ENCODE peak calls at places on chromosomes 4 and X, in five cellular contexts. W, R, J, S and E are unnamed samples.

GRCh38 chr4:7658297-7659204 is 223.8 kb upstream of the PSAPL1 start:
- DNase-seq in R (no peak), J (no peak), S (no peak), W (no peak), E (peak; percentile 80)

GRCh38 chrX:153884136-153885076 is 1.6 kb downstream of the L1CAM start:
- DNase-seq in J (no peak), R (no peak), S (no peak), W (no peak), E (no peak)

GRCh38 chr4:99755223-99755944 is 61.2 kb upstream of the DAPP1 start:
- DNase-seq in W (no peak), S (no peak), R (peak; percentile 8), J (no peak), E (peak; percentile 14)

GRCh38 chr4:173264245-173264959 is 69.8 kb downstream of the HMGB2 start:
- DNase-seq in W (no peak), J (peak; percentile 15), S (no peak), R (peak; percentile 69), E (peak; percentile 38)

GRCh38 chr4:56655627-56656345 is 25.3 kb downstream of the HOPX start:
- DNase-seq in S (no peak), W (peak; percentile 38), J (peak; percentile 49), R (no peak), E (no peak)

GRCh38 chrX:8629871-8630270 is 102.1 kb downstream of the ANOS1 start:
- DNase-seq in S (no peak), J (no peak), R (peak; percentile 4), W (no peak), E (no peak)

GRCh38 chr4:188620608-188621007 is 481.4 kb downstream of the TRIML1 start:
- DNase-seq in W (no peak), S (no peak), J (no peak), R (no peak), E (no peak)

GRCh38 chrX:8743126-8743732 is 11.3 kb upstream of the ANOS1 start:
- DNase-seq in J (peak; percentile 59), R (peak; percentile 48), W (peak; percentile 67), S (no peak), E (peak; percentile 47)

GRCh38 chr4:8817081-8817812 is 54.4 kb downstream of the HMX1 start:
- DNase-seq in W (no peak), S (no peak), J (no peak), R (no peak), E (no peak)

GRCh38 chr4:106707776-106708603 is 328.1 kb downstream of the DKK2 start:
- DNase-seq in J (no peak), W (no peak), S (no peak), R (peak; percentile 68), E (peak; percentile 73)

GRCh38 chrX:133171962-133172708 is 46.0 kb downstream of the TFDP3 start:
- DNase-seq in J (no peak), R (peak; percentile 43), W (no peak), S (no peak), E (no peak)

GRCh38 chr4:165207016-165207430 is 338 bp upstream of the KLHL2 start:
- DNase-seq in S (peak; percentile 35), W (no peak), J (peak; percentile 43), R (peak; percentile 41), E (peak; percentile 30)

GRCh38 chr4:187744911-187745310 is 250.7 kb upstream of the ZFP42 start:
- DNase-seq in J (no peak), R (no peak), W (no peak), S (no peak), E (no peak)

GRCh38 chr4:35525192-35525978 is 718.9 kb downstream of the ARAP2 start:
- DNase-seq in J (no peak), S (no peak), R (no peak), W (no peak), E (no peak)

GRCh38 chrX:96481831-96482230 is 202.8 kb upstream of the DIAPH2 start:
- DNase-seq in S (no peak), J (no peak), R (no peak), W (no peak), E (no peak)

GRCh38 chr4:128524311-128524710 is 236.7 kb upstream of the PGRMC2 start:
- DNase-seq in J (no peak), R (peak; percentile 79), W (no peak), S (no peak), E (peak; percentile 91)

GRCh38 chrX:19990225-19990518 is 689 bp downstream of the BCLAF3 start:
- DNase-seq in S (no peak), R (peak; percentile 3), J (no peak), W (no peak), E (peak; percentile 10)

GRCh38 chrX:39854772-39855747 is 242.7 kb downstream of the BCOR start:
- DNase-seq in R (no peak), W (peak; percentile 61), J (peak; percentile 76), S (no peak), E (no peak)

GRCh38 chr4:515251-515650 is 16.2 kb downstream of the PIGG start:
- DNase-seq in W (no peak), J (no peak), R (no peak), S (no peak), E (no peak)

GRCh38 chr4:157225096-157225495 is 4.6 kb downstream of the GRIA2 start:
- DNase-seq in J (no peak), S (no peak), W (no peak), R (no peak), E (no peak)

GRCh38 chr4:150302553-150302952 is 224.3 kb downstream of the DCLK2 start:
- DNase-seq in R (peak; percentile 98), W (peak; percentile 15), J (peak; percentile 44), S (no peak), E (peak; percentile 96)

GRCh38 chr4:150152764-150153163 is 74.5 kb downstream of the DCLK2 start:
- DNase-seq in W (no peak), R (no peak), S (no peak), J (no peak), E (peak; percentile 70)

GRCh38 chrX:110244951-110245480 is 72.9 kb downstream of the AMMECR1 start:
- DNase-seq in R (no peak), S (no peak), J (no peak), W (no peak), E (no peak)

GRCh38 chr4:86019906-86020305 is 339.9 kb downstream of the MAPK10 start:
- DNase-seq in S (no peak), R (peak; percentile 48), W (no peak), J (no peak), E (peak; percentile 16)

GRCh38 chr4:2462992-2463762 is 5.7 kb upstream of the RNF4 start:
- DNase-seq in S (no peak), R (no peak), J (no peak), W (no peak), E (no peak)

GRCh38 chr4:173014113-173014558 is 154.5 kb upstream of the GALNT7 start:
- DNase-seq in W (no peak), J (no peak), R (peak; percentile 82), S (no peak), E (peak; percentile 54)

GRCh38 chr4:136526517-136526916 is 1005.8 kb downstream of the PCDH18 start:
- DNase-seq in J (no peak), S (no peak), R (peak; percentile 7), W (no peak), E (no peak)

GRCh38 chr4:8252301-8253173 is 17.0 kb upstream of the HTRA3 start:
- DNase-seq in S (no peak), R (peak; percentile 92), W (no peak), J (no peak), E (no peak)

GRCh38 chr4:53656421-53656981 is 65.2 kb upstream of the LNX1 start:
- DNase-seq in J (no peak), R (peak; percentile 42), W (no peak), S (no peak), E (peak; percentile 77)

GRCh38 chr4:88458091-88458740 is 1.3 kb downstream of the HERC5 start:
- DNase-seq in W (no peak), J (no peak), S (no peak), R (no peak), E (no peak)

GRCh38 chr4:5021546-5021945 is 2.3 kb upstream of the CYTL1 start:
- DNase-seq in W (no peak), J (no peak), S (no peak), R (peak; percentile 26), E (no peak)

GRCh38 chrX:97030463-97030862 is 146.8 kb downstream of the RPA4 start:
- DNase-seq in J (no peak), R (no peak), S (no peak), W (no peak), E (no peak)

GRCh38 chr4:8465615-8466611 is 25.3 kb downstream of the TRMT44 start:
- DNase-seq in S (no peak), J (no peak), R (no peak), W (no peak), E (no peak)